ENCODE peak calls at places on chromosomes 4 and X, in eight cellular contexts. F is transverse colon, K is small intestine, H is GM12878, T is neuronal stem cell, Q is aorta, U is uterus, R is vagina. E is an unnamed sample. For H3K4me1, the result is how much of the 10 kb centered on the place peaks cover.

GRCh38 chr4:100106982-100107381 is 83.3 kb downstream of the DDIT4L start:
- DNase-seq in K (no peak), U (no peak), Q (no peak), F (no peak), T (no peak), R (no peak), H (peak), E (no peak)

GRCh38 chr4:140756292-140757219 is at the start of gene TBC1D9:
- DNase-seq in U (peak), T (peak), Q (peak), F (peak), H (peak), R (no peak), K (peak), E (no peak)

GRCh38 chrX:78375894-78376293 is 48.5 kb upstream of the CYSLTR1 start:
- DNase-seq in H (no peak), R (no peak), Q (no peak), T (no peak), U (no peak), F (no peak), K (peak), E (no peak)

GRCh38 chrX:77009691-77010090 is 437.5 kb upstream of the FGF16 start:
- DNase-seq in H (no peak), U (no peak), R (no peak), K (no peak), Q (peak), T (no peak), F (no peak), E (no peak)

GRCh38 chr4:76003015-76003414 is 4.3 kb downstream of the CXCL9 start:
- DNase-seq in U (no peak), Q (no peak), T (no peak), R (no peak), K (no peak), H (no peak), F (no peak), E (no peak)

GRCh38 chr4:54320826-54321320 is 91.8 kb downstream of the PDGFRA start:
- DNase-seq in U (no peak), H (no peak), K (no peak), F (no peak), T (no peak), R (no peak), Q (no peak), E (no peak)

GRCh38 chrX:69116077-69116476 is 49.2 kb downstream of the PJA1 start:
- DNase-seq in K (no peak), Q (no peak), F (no peak), R (no peak), H (no peak), U (no peak), T (no peak), E (no peak)

GRCh38 chr4:13236485-13236884 is 247.7 kb downstream of the RAB28 start:
- DNase-seq in Q (no peak), F (no peak), T (no peak), R (no peak), K (no peak), H (no peak), U (no peak), E (no peak)

GRCh38 chrX:19739683-19740082 is 147.7 kb downstream of the SH3KBP1 start:
- DNase-seq in R (no peak), F (peak), Q (peak), K (peak), U (peak), T (peak), H (no peak), E (peak)

GRCh38 chrX:10233173-10233572 is 76.4 kb downstream of the CLCN4 start:
- DNase-seq in R (no peak), Q (no peak), F (no peak), T (no peak), K (no peak), H (no peak), U (no peak), E (no peak)

GRCh38 chr4:81378398-81378797 is 93.3 kb downstream of the RASGEF1B start:
- DNase-seq in U (no peak), T (no peak), F (no peak), H (no peak), R (no peak), K (no peak), Q (no peak), E (no peak)

GRCh38 chr4:166034965-166035364 is 161.9 kb downstream of the TLL1 start:
- DNase-seq in U (no peak), K (no peak), R (no peak), Q (no peak), H (no peak), F (no peak), T (no peak), E (no peak)

GRCh38 chr4:11418610-11419009 is 10.1 kb downstream of the HS3ST1 start:
- DNase-seq in F (no peak), K (no peak), T (no peak), U (no peak), H (no peak), Q (no peak), R (no peak), E (no peak)

GRCh38 chrX:15853586-15854079 is 980 bp downstream of the AP1S2 start:
- DNase-seq in H (no peak), U (no peak), K (no peak), F (no peak), T (no peak), Q (no peak), R (no peak), E (no peak)

GRCh38 chr4:43690121-43690520 is 758.5 kb downstream of the KCTD8 start:
- DNase-seq in Q (no peak), H (no peak), T (no peak), R (no peak), F (no peak), U (no peak), K (no peak), E (no peak)

GRCh38 chrX:108732630-108733321 is 3.6 kb downstream of the IRS4 start:
- DNase-seq in R (no peak), F (no peak), T (no peak), U (no peak), Q (no peak), H (no peak), K (no peak), E (no peak)

GRCh38 chr4:58138786-58139185 is 1028.6 kb upstream of the IGFBP7 start:
- DNase-seq in F (no peak), K (no peak), R (no peak), Q (no peak), T (no peak), H (no peak), U (no peak), E (no peak)

GRCh38 chr4:71460368-71460767 is 121.5 kb downstream of the SLC4A4 start:
- DNase-seq in Q (no peak), H (no peak), T (no peak), F (peak), U (no peak), R (no peak), K (no peak), E (no peak)

GRCh38 chr4:87718221-87718620 is 68.1 kb downstream of the DMP1 start:
- DNase-seq in T (no peak), U (no peak), R (no peak), F (no peak), Q (no peak), K (no peak), H (no peak), E (no peak)

GRCh38 chr4:87716350-87717041 is 66.4 kb downstream of the DMP1 start:
- DNase-seq in Q (no peak), F (no peak), R (no peak), T (no peak), K (no peak), H (no peak), U (peak), E (no peak)

GRCh38 chr4:87717276-87718031 is 67.4 kb downstream of the DMP1 start:
- DNase-seq in U (no peak), R (no peak), Q (no peak), F (no peak), T (no peak), K (no peak), H (no peak), E (no peak)

GRCh38 chr4:87720094-87720691 is 70.1 kb downstream of the DMP1 start:
- DNase-seq in H (no peak), U (no peak), F (no peak), K (no peak), T (no peak), R (no peak), Q (no peak), E (no peak)
- H3K4me3 ChIP-seq in H (no peak), U (no peak), F (no peak), K (no peak), T (no peak), R (no peak), Q (no peak), E (no peak)

GRCh38 chr4:6923507-6923906 is 13.9 kb downstream of the TBC1D14 start:
- DNase-seq in F (no peak), H (no peak), Q (no peak), K (no peak), U (no peak), R (no peak), T (no peak), E (no peak)
- H3K4me1 ChIP-seq in F (under half), H (under half), Q (under half), K (under half), U (under half), R (under half), T (under half), E (under half)

GRCh38 chr4:173917255-173917960 is 366.1 kb downstream of the FBXO8 start:
- DNase-seq in Q (no peak), F (no peak), H (no peak), R (no peak), K (no peak), U (no peak), T (no peak), E (no peak)
- H3K4me3 ChIP-seq in Q (no peak), F (no peak), H (no peak), R (no peak), K (no peak), U (no peak), T (no peak), E (no peak)

GRCh38 chr4:87053802-87054767 is 119.3 kb downstream of the AFF1 start:
- DNase-seq in Q (no peak), F (no peak), R (no peak), H (no peak), T (no peak), U (no peak), K (no peak), E (peak)
- H3K4me1 ChIP-seq in Q (under half), F (half or more), R (half or more), H (under half), T (under half), U (under half), K (under half), E (half or more)

DNA sequence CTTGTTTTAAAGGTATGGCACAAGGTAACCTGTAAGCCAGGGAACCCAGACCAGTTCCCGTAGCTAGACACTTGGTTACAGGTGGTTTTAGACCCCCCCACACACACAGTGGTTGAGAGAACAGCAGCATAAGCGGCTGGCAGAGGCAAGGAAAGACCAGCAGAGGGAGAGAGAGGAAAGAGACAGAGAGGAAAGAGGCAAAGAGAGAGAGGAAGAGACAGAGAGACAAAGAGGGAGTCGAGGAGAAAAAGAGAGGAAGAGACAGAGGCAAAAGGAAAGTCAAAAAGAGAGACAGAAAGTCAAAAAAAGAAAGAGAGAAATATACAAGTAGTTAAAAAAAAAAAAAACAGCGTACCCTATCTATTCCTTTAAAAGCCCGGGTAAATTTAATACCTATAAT is 19.5 kb upstream of the PCSK1N start:
- DNase-seq in H (no peak), U (no peak), F (no peak), K (peak), T (no peak), R (no peak), Q (no peak), E (no peak)
- H3K4me3 ChIP-seq in H (no peak), U (no peak), F (no peak), K (no peak), T (no peak), R (no peak), Q (no peak), E (no peak)

GRCh38 chr4:128521634-128522253 is 234.1 kb upstream of the PGRMC2 start:
- DNase-seq in H (no peak), F (no peak), T (no peak), R (no peak), Q (no peak), K (no peak), U (no peak), E (no peak)
- H3K4me1 ChIP-seq in H (under half), F (under half), T (under half), R (under half), Q (under half), K (under half), U (under half), E (under half)

DNA sequence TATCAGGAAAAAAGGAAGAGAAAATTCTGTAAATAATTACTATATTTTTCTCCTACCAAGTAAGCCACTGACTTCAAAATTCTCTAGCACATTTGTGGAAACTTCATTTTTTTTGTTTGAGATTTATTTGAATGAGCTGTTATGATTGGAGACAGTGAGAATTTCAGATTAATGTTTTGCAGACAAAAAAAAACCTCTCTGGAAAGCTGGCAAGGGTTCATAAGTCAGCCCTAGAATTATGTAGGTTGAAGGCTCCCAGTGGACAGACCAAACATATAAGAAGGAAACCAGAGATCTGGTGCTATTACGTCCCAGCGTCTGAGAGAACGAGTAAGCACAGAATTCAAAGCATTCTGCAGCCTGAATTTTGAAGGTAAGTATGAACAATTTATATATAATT is at the start of gene AGTR2:
- DNase-seq in R (no peak), U (no peak), K (no peak), F (no peak), T (no peak), H (no peak), Q (no peak), E (no peak)
- H3K4me3 ChIP-seq in R (no peak), U (no peak), K (no peak), F (no peak), T (no peak), H (no peak), Q (no peak), E (no peak)

DNA sequence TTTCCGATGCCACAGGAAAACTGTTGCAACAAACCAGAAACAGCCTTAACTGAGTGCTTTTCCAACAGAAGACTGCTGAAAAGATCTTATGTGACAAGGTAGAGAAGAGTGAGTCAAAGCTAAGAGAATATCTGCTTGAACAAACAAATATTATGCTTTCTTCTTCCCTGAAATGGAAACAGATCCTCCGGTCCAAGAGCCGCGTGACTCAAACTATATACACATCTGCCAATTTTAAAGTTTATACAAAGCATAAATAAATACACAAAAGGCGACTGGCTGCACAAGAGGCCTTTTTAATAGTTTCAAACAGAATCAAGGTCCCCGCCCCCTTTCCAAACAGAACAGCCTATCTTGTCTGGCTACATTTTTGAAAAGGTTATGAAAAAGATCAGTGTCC is 329.7 kb upstream of the F9 start:
- DNase-seq in U (no peak), H (no peak), R (no peak), K (no peak), F (no peak), T (no peak), Q (no peak), E (no peak)
- H3K4me1 ChIP-seq in U (under half), H (under half), R (under half), K (under half), F (under half), T (under half), Q (under half), E (under half)

GRCh38 chrX:40009890-40010289 is 87.9 kb downstream of the BCOR start:
- DNase-seq in K (no peak), T (no peak), U (no peak), F (no peak), Q (peak), H (no peak), R (no peak), E (no peak)
- H3K4me3 ChIP-seq in K (no peak), T (no peak), U (no peak), F (no peak), Q (no peak), H (no peak), R (no peak), E (no peak)

GRCh38 chr4:125624951-125625350 is 310.2 kb downstream of the FAT4 start:
- DNase-seq in K (no peak), R (no peak), T (no peak), Q (no peak), H (no peak), F (no peak), U (no peak), E (no peak)

GRCh38 chr4:125620066-125620850 is 305.5 kb downstream of the FAT4 start:
- DNase-seq in H (no peak), U (no peak), K (no peak), F (no peak), Q (no peak), R (no peak), T (no peak), E (no peak)
- H3K4me1 ChIP-seq in H (under half), U (under half), K (under half), F (under half), Q (under half), R (under half), T (under half), E (under half)

E was measured in esophagus muscularis mucosa.